ENCODE peak calls at places on chromosome 20, in four cellular contexts. S is stomach, J is hepatocyte, F is thyroid gland. I is an unnamed sample.

GRCh38 chr20:23350855-23351838 is 556 bp downstream of the NXT1 start:
- DNase-seq in J (peak), F (peak), S (peak), I (peak)

GRCh38 chr20:15986690-15987089 is 586.6 kb downstream of the KIF16B start:
- DNase-seq in S (no peak), J (no peak), F (no peak), I (no peak)

GRCh38 chr20:32244959-32245358 is 32.5 kb upstream of the KIF3B start:
- DNase-seq in F (no peak), S (no peak), J (no peak), I (no peak)

GRCh38 chr20:4328541-4328940 is 313.2 kb upstream of the RNF24 start:
- DNase-seq in S (no peak), J (no peak), F (no peak), I (no peak)

GRCh38 chr20:63682384-63683139 is 13.9 kb upstream of the TNFRSF6B start:
- DNase-seq in J (peak), S (peak), F (peak), I (peak)

GRCh38 chr20:59577037-59577808 is 27.1 kb upstream of the PHACTR3 start:
- DNase-seq in J (no peak), S (no peak), F (no peak), I (no peak)

GRCh38 chr20:7710440-7710839 is 229.8 kb downstream of the HAO1 start:
- DNase-seq in F (no peak), S (no peak), J (no peak), I (no peak)

GRCh38 chr20:3839328-3839727 is 7.3 kb upstream of the MAVS start:
- DNase-seq in J (no peak), F (no peak), S (no peak), I (no peak)

GRCh38 chr20:38581013-38581412 is at the start of gene ADIG:
- DNase-seq in J (no peak), F (peak), S (no peak), I (no peak)

GRCh38 chr20:26295006-26295405 is 598.4 kb upstream of the ZNF337 start:
- DNase-seq in S (no peak), J (no peak), F (no peak), I (no peak)

GRCh38 chr20:58531657-58532056 is 16.5 kb upstream of the APCDD1L start:
- DNase-seq in J (no peak), F (no peak), S (no peak), I (no peak)

GRCh38 chr20:46160661-46161060 is 42.5 kb downstream of the CD40 start:
- DNase-seq in S (no peak), J (no peak), F (no peak), I (no peak)

GRCh38 chr20:63898882-63899558 is 4.1 kb downstream of the DNAJC5 start:
- DNase-seq in F (no peak), S (no peak), J (no peak), I (no peak)

GRCh38 chr20:10063482-10063881 is 28.7 kb downstream of the ANKEF1 start:
- DNase-seq in F (no peak), S (no peak), J (no peak), I (no peak)

GRCh38 chr20:5833309-5833941 is 83.2 kb downstream of the SHLD1 start:
- DNase-seq in J (no peak), S (no peak), F (no peak), I (no peak)

GRCh38 chr20:5835870-5836269 is 85.7 kb downstream of the SHLD1 start:
- DNase-seq in J (no peak), S (no peak), F (no peak), I (no peak)

GRCh38 chr20:5831539-5832237 is 81.5 kb downstream of the SHLD1 start:
- DNase-seq in J (no peak), S (no peak), F (no peak), I (no peak)

GRCh38 chr20:5834436-5835005 is 84.3 kb downstream of the SHLD1 start:
- DNase-seq in J (no peak), F (no peak), S (no peak), I (no peak)

GRCh38 chr20:5835234-5835845 is 85.1 kb downstream of the SHLD1 start:
- DNase-seq in J (no peak), S (no peak), F (peak), I (peak)
- H3K27ac ChIP-seq in J (peak), S (no peak), F (peak), I (no peak)

DNA sequence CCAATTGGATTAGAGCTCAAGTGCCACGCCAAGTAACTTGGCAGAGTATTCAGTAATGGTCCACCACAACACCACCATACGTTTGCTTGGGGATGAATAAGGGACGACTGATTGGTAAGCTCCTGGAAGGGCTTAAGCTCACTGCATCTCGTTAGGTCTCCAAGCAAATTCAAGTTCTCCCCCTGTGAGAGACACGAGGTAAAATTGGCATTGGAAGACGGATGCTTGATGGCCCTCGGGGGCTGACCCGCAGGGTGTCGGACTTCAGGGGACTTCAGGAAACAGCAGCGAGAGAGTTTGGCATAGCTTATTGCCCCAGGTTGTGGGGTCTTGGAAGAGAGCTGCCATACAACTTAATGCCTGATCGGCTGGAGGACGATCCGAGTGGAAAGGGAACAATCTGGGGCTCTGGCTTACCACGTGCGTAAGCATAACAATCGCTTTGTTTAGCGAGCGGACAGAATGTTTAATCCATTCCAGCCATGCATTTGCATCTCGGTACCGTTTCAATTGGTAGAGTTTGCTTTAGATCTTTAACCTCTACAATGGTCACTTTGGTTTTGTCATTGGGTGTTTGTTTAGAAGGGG is 4.8 kb upstream of the ZNFX1 start:
- DNase-seq in J (no peak), S (no peak), F (no peak), I (no peak)
- H3K4me3 ChIP-seq in J (peak), S (peak), F (no peak), I (peak)

GRCh38 chr20:61700595-61701140 is 365.0 kb downstream of the TAF4 start:
- DNase-seq in F (no peak), S (no peak), J (no peak), I (no peak)
- H3K27ac ChIP-seq in F (no peak), S (no peak), J (no peak), I (no peak)

GRCh38 chr20:1267161-1267560 is 1.1 kb downstream of the SNPH start:
- DNase-seq in J (no peak), S (no peak), F (no peak), I (no peak)

GRCh38 chr20:1269235-1269634 is 3.1 kb downstream of the SNPH start:
- DNase-seq in J (no peak), F (no peak), S (no peak), I (no peak)

GRCh38 chr20:1269850-1270249 is 3.8 kb downstream of the SNPH start:
- DNase-seq in J (no peak), S (no peak), F (no peak), I (no peak)

GRCh38 chr20:1266167-1266973 is at the start of gene SNPH:
- DNase-seq in F (peak), J (peak), S (peak), I (no peak)

GRCh38 chr20:1267809-1268374 is 1.8 kb downstream of the SNPH start:
- DNase-seq in S (no peak), J (no peak), F (no peak), I (no peak)
- H3K4me3 ChIP-seq in S (peak), J (no peak), F (no peak), I (no peak)

GRCh38 chr20:51097334-51098176 is 74.6 kb upstream of the KCNG1 start:
- DNase-seq in S (no peak), F (no peak), J (no peak), I (no peak)

GRCh38 chr20:51093240-51093763 is 70.4 kb upstream of the KCNG1 start:
- DNase-seq in S (no peak), F (no peak), J (no peak), I (no peak)

GRCh38 chr20:51095755-51096509 is 73.0 kb upstream of the KCNG1 start:
- DNase-seq in S (no peak), F (no peak), J (no peak), I (no peak)

GRCh38 chr20:51094221-51094620 is 71.3 kb upstream of the KCNG1 start:
- DNase-seq in J (no peak), S (no peak), F (no peak), I (no peak)

DNA sequence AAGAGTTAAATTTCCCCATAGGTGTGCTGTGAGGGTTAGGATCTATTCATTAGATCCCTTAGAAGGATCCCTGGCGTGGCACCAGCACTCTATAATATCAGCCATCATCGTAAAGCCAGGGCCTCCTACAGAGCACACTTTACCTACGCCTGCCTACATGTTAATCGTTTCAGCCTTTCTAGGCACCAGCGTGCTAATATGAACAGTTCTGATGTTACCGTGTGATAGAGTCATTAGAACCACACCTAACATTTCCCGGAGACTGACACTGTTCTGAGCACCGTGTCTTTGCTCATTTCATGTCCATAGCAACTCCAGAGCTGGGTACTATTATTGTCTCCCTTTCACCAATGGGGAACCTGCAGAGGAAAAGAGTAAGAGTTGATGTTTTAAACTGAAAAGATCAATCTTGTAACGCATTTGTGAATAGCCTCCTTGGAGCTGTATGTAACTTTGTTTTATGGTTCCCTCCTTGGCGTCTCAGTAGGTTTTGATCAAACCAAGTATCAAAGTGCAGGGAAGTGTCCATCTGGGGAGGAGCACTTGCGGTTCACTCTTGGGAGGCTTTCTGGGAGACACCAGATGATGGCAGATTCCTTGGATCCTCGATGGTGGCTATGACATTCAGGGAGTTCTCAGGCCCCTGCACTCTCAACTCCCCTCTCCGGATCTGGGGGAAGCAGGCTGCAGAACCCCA is 73.8 kb upstream of the KCNG1 start:
- DNase-seq in S (no peak), J (no peak), F (no peak), I (no peak)
- H3K27ac ChIP-seq in S (no peak), J (peak), F (no peak), I (no peak)

GRCh38 chr20:55561259-55561658 is 444.1 kb downstream of the CBLN4 start:
- DNase-seq in S (no peak), J (no peak), F (no peak), I (no peak)
- H3K4me3 ChIP-seq in S (no peak), J (no peak), F (no peak), I (no peak)

GRCh38 chr20:57392512-57393271 is 1.5 kb downstream of the RBM38 start:
- DNase-seq in J (no peak), S (peak), F (peak), I (no peak)
- H3K27ac ChIP-seq in J (no peak), S (peak), F (no peak), I (no peak)

DNA sequence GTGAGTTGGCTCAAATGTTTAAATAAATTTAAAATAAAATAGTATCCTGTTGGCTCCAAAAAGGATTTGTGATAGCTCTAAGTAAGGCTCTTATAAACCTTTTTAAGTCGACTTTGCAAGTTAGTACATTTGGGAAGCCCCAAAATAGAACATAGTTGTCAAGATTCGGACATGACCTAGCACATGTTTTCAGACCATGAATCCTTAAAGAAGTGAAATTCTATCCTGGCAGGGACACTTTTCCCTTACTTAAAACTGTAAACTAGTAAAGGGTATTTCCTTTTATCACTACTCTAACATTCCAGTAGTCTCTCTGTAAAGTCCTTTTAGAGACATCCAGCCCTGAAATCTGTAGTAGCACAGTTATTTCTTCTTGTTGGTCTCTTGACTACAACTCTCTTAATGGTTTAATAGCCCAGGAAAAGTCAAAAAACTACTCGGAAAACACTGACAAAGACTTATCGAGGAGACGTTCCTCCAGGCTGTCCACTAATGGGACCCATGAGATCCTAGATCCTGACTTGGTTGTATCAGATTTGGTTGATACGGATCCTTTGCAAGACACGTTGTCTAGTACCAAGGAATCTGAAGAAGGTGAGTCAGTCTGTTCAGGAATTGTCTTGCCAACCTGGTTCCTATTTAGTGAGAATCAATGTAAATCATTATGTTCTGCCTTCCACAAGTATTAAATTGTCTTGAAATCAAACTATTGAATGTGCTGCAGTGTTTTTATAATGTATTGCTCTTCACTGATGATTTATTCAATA is 83.6 kb downstream of the SCAND1 start:
- DNase-seq in F (no peak), J (no peak), S (no peak), I (no peak)
- H3K4me3 ChIP-seq in F (no peak), J (no peak), S (no peak), I (no peak)

GRCh38 chr20:20407891-20408805 is 40.2 kb downstream of the INSM1 start:
- DNase-seq in J (no peak), F (no peak), S (no peak), I (no peak)
- H3K27ac ChIP-seq in J (no peak), F (no peak), S (no peak), I (no peak)

DNA sequence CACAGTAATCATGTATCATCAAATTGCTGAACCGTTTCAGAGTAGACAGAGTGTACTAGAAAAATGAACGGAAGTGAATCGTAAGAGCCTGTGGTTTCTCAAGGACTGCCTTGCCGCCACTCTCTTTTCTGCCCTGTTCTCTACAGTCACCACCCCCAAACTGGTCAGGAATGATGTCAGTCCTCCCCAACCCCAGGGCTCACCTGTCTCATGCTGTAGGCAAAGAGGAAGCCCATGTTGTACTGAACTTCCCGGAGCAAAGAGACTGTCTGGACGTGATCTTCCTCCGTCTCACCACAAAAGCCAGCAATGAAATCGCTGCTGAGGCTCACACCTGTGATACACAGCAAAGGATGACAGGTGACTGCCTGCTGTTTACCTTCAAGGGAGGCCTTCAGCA is 31.0 kb downstream of the CDK5RAP1 start:
- DNase-seq in J (no peak), S (peak), F (peak), I (no peak)
- H3K4me3 ChIP-seq in J (no peak), S (no peak), F (no peak), I (no peak)